ENCODE peak calls at places on chromosome 21, in four cellular contexts. M is BE2C; Q is NCI-H345; D is activated CD4-positive, CD25-positive, alpha-beta regulatory T cell treated with anti-CD3 and anti-CD28 coated beads, Interleukin-2, amount 50 U/mL, for 72 hours. L is an unnamed sample.

GRCh38 chr21:44450402-44450801 is 4.9 kb upstream of the LRRC3 start:
- DNase-seq in M (no peak), Q (no peak), D (peak), L (no peak)

GRCh38 chr21:28518620-28519019 is 474.1 kb downstream of the LTN1 start:
- DNase-seq in M (no peak), Q (no peak), D (no peak), L (no peak)

GRCh38 chr21:34890724-34891609 is 158.1 kb downstream of the RUNX1 start:
- DNase-seq in M (no peak), Q (no peak), D (peak), L (no peak)

GRCh38 chr21:43764576-43765495 is 11.3 kb downstream of the CSTB start:
- DNase-seq in M (no peak), Q (no peak), D (no peak), L (no peak)

GRCh38 chr21:14716761-14717396 is 170.8 kb upstream of the SAMSN1 start:
- DNase-seq in M (no peak), Q (no peak), D (no peak), L (no peak)

GRCh38 chr21:42286416-42286815 is 28.8 kb downstream of the TFF3 start:
- DNase-seq in M (no peak), Q (no peak), D (no peak), L (no peak)

GRCh38 chr21:39184050-39184980 is 1.1 kb upstream of the PSMG1 start:
- DNase-seq in M (no peak), Q (no peak), D (no peak), L (peak)

GRCh38 chr21:43864313-43864805 is 664 bp upstream of the AGPAT3 start:
- DNase-seq in M (peak), Q (peak), D (peak), L (peak)

GRCh38 chr21:8988696-8989095 is 1532.7 kb upstream of the TPTE start:
- DNase-seq in M (no peak), Q (no peak), D (no peak), L (no peak)

GRCh38 chr21:45698493-45698947 is 55.0 kb downstream of the PCBP3 start:
- DNase-seq in M (peak), Q (no peak), D (no peak), L (no peak)

GRCh38 chr21:17679002-17679600 is 66.4 kb upstream of the BTG3 start:
- DNase-seq in M (peak), Q (peak), D (no peak), L (peak)

GRCh38 chr21:36422279-36423098 is 37.3 kb downstream of the CHAF1B start:
- DNase-seq in M (peak), Q (peak), D (peak), L (no peak)

L was measured in NCI-H2029.